ENCODE peak calls at places on chromosomes 2 and 18, in five cellular contexts. Z, B, L, A and J are unnamed samples.

GRCh38 chr18:14086459-14087231 is 45.6 kb downstream of the ZNF519 start:
- DNase-seq in Z (no peak), A (no peak), L (peak), B (no peak), J (peak)

GRCh38 chr2:240461471-240462072 is 26.1 kb downstream of the GPC1 start:
- DNase-seq in B (no peak), Z (peak), A (peak), L (no peak), J (no peak)

GRCh38 chr2:99569393-99569792 is 79.6 kb upstream of the REV1 start:
- DNase-seq in L (no peak), Z (no peak), B (no peak), A (no peak), J (no peak)

GRCh38 chr18:13159579-13159978 is 59.0 kb upstream of the LDLRAD4 start:
- DNase-seq in L (peak), B (peak), Z (no peak), A (no peak), J (peak)

GRCh38 chr18:28124239-28125029 is 52.5 kb downstream of the CDH2 start:
- DNase-seq in L (no peak), Z (no peak), B (no peak), A (no peak), J (no peak)

GRCh38 chr2:42414648-42415047 is 53.6 kb upstream of the COX7A2L start:
- DNase-seq in A (no peak), Z (no peak), B (no peak), L (no peak), J (no peak)

GRCh38 chr2:47016172-47016913 is 100.7 kb upstream of the MCFD2 start:
- DNase-seq in L (peak), B (peak), A (no peak), Z (no peak), J (peak)

GRCh38 chr2:54708584-54709340 is 14.7 kb upstream of the EML6 start:
- DNase-seq in B (no peak), Z (no peak), A (peak), L (no peak), J (no peak)

GRCh38 chr2:144111443-144111842 is 408.5 kb downstream of the ZEB2 start:
- DNase-seq in Z (no peak), A (no peak), L (peak), B (no peak), J (peak)

GRCh38 chr2:26018184-26018716 is 15.6 kb upstream of the RAB10 start:
- DNase-seq in A (peak), Z (peak), L (peak), B (peak), J (no peak)

GRCh38 chr2:198080872-198081271 is 276.5 kb downstream of the PLCL1 start:
- DNase-seq in Z (no peak), A (no peak), L (no peak), B (no peak), J (no peak)

GRCh38 chr2:158664987-158665386 is 130.1 kb upstream of the DAPL1 start:
- DNase-seq in L (peak), A (no peak), B (no peak), Z (no peak), J (no peak)

GRCh38 chr2:37786854-37787253 is 115.4 kb upstream of the CDC42EP3 start:
- DNase-seq in A (no peak), Z (no peak), B (no peak), L (no peak), J (no peak)

GRCh38 chr2:20661028-20661980 is 5.6 kb upstream of the GDF7 start:
- DNase-seq in Z (no peak), A (no peak), L (peak), B (no peak), J (peak)

GRCh38 chr2:119259296-119259860 is 35.7 kb downstream of the STEAP3 start:
- DNase-seq in B (no peak), L (no peak), Z (no peak), A (no peak), J (no peak)

GRCh38 chr2:38733300-38733971 is 17.7 kb downstream of the SRSF7 start:
- DNase-seq in L (no peak), Z (no peak), A (no peak), B (no peak), J (no peak)

GRCh38 chr2:19649785-19650380 is 251.9 kb downstream of the TTC32 start:
- DNase-seq in A (no peak), B (peak), Z (peak), L (peak), J (peak)

GRCh38 chr2:134462791-134463725 is 209.2 kb downstream of the MGAT5 start:
- DNase-seq in A (no peak), B (no peak), Z (peak), L (no peak), J (no peak)

GRCh38 chr2:159200498-159200897 is 86.0 kb downstream of the WDSUB1 start:
- DNase-seq in Z (no peak), A (no peak), B (no peak), L (no peak), J (peak)

GRCh38 chr2:85255456-85255812 is 72.4 kb downstream of the TGOLN2 start:
- DNase-seq in B (no peak), L (no peak), A (no peak), Z (no peak), J (no peak)

GRCh38 chr2:85254540-85255261 is 73.1 kb downstream of the TGOLN2 start:
- DNase-seq in L (no peak), Z (no peak), A (no peak), B (no peak), J (no peak)

GRCh38 chr2:85257359-85258193 is 70.2 kb downstream of the TGOLN2 start:
- DNase-seq in B (no peak), L (no peak), Z (no peak), A (no peak), J (no peak)

GRCh38 chr2:85253890-85254289 is 73.9 kb downstream of the TGOLN2 start:
- DNase-seq in B (no peak), A (no peak), L (no peak), Z (no peak), J (no peak)

GRCh38 chr2:85255813-85256581 is 71.8 kb downstream of the TGOLN2 start:
- DNase-seq in Z (no peak), A (no peak), B (no peak), L (no peak), J (no peak)
- H3K4me3 ChIP-seq in Z (peak), A (peak), B (no peak), L (peak), J (peak)

GRCh38 chr2:207143474-207144190 is 22.1 kb downstream of the KLF7 start:
- DNase-seq in B (no peak), Z (peak), A (no peak), L (peak), J (no peak)

GRCh38 chr2:207143131-207143473 is 22.6 kb downstream of the KLF7 start:
- DNase-seq in A (no peak), Z (no peak), B (no peak), L (no peak), J (no peak)

GRCh38 chr2:207141381-207141780 is 24.4 kb downstream of the KLF7 start:
- DNase-seq in Z (no peak), B (no peak), A (no peak), L (no peak), J (no peak)

GRCh38 chr2:207144191-207144795 is 21.5 kb downstream of the KLF7 start:
- DNase-seq in L (no peak), A (no peak), B (no peak), Z (no peak), J (no peak)

GRCh38 chr2:207142461-207142860 is 23.3 kb downstream of the KLF7 start:
- DNase-seq in Z (no peak), L (no peak), A (no peak), B (no peak), J (no peak)
- TF ChIP-seq CTCF in Z (no peak), L (no peak), A (peak), B (no peak), J (no peak)

DNA sequence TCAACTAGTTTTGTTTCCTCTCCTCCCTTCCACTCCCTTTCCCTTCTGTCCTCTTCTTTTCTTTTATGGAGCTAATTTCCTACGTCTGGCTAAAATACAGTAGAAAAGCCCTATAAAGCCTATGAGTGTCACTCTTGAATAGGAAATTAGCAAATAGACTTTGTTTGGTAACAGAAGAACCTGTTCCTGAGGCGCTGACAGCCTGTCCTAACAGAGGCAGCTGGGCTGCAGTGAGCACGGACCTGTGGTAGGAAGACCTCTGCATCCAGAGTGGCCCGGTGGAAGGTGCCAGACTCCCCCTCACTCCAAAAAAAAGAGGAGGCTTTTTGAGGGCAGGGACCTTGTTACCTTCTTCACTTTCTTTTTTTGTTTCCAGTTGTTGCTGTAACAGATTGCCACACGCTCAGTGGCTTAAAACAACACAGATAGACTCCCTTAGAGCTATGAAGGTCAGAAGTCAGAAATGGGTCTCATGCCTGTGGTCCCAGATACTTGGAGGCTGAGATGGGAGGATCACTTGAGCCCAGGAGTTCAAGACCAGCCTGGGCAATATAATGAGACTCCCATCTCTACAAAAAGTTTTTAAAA is 81.2 kb upstream of the TXNDC2 start:
- DNase-seq in A (no peak), B (no peak), Z (no peak), L (peak), J (no peak)
- H3K4me3 ChIP-seq in A (peak), B (no peak), Z (peak), L (no peak), J (no peak)

GRCh38 chr2:148534416-148535205 is 109.9 kb upstream of the EPC2 start:
- DNase-seq in L (peak), A (no peak), B (no peak), Z (no peak), J (no peak)
- TF ChIP-seq CTCF in L (no peak), A (no peak), B (no peak), Z (no peak), J (no peak)